ENCODE peak calls at places on chromosome 1, in six cellular contexts. V, O, E, P, I and X are unnamed samples.

GRCh38 chr1:150138044-150138443 is 11.7 kb upstream of the PLEKHO1 start:
- DNase-seq in V (no peak), O (no peak), E (no peak), P (no peak), I (no peak), X (no peak)

GRCh38 chr1:24501371-24502167 is 1.1 kb upstream of the RCAN3 start:
- DNase-seq in V (peak), O (no peak), E (peak), P (no peak), I (no peak), X (peak)

GRCh38 chr1:9200441-9200840 is 34.1 kb upstream of the H6PD start:
- DNase-seq in V (no peak), O (peak), E (no peak), P (no peak), I (no peak), X (no peak)

GRCh38 chr1:19650416-19651140 is 6.5 kb downstream of the NBL1 start:
- DNase-seq in V (no peak), O (no peak), E (no peak), P (no peak), I (no peak), X (no peak)

GRCh38 chr1:229059671-229060079 is 211.2 kb upstream of the RAB4A start:
- DNase-seq in V (peak), O (peak), E (peak), P (peak), I (no peak), X (no peak)

GRCh38 chr1:115323366-115324004 is 14.6 kb downstream of the NGF start:
- DNase-seq in V (peak), O (peak), E (no peak), P (no peak), I (no peak), X (no peak)

GRCh38 chr1:165865941-165866340 is 38.5 kb downstream of the UCK2 start:
- DNase-seq in V (no peak), O (no peak), E (no peak), P (no peak), I (no peak), X (no peak)

GRCh38 chr1:163071381-163072255 is 2.5 kb downstream of the RGS4 start:
- DNase-seq in V (peak), O (peak), E (no peak), P (peak), I (peak), X (peak)

GRCh38 chr1:98557808-98558390 is 103.6 kb upstream of the SNX7 start:
- DNase-seq in V (no peak), O (no peak), E (peak), P (no peak), I (no peak), X (peak)

GRCh38 chr1:39671793-39672550 is at the start of gene NT5C1A:
- DNase-seq in V (no peak), O (no peak), E (no peak), P (no peak), I (no peak), X (no peak)

GRCh38 chr1:89538361-89538760 is 13.7 kb downstream of the LRRC8B start:
- DNase-seq in V (no peak), O (no peak), E (no peak), P (no peak), I (no peak), X (no peak)

GRCh38 chr1:92329356-92330129 is 30.7 kb downstream of the RPAP2 start:
- DNase-seq in V (peak), O (peak), E (no peak), P (no peak), I (no peak), X (no peak)

GRCh38 chr1:3315991-3316943 is 138.2 kb upstream of the ARHGEF16 start:
- DNase-seq in V (peak), O (no peak), E (no peak), P (no peak), I (no peak), X (no peak)